ENCODE peak calls at places on chromosomes 4 and X, in nine cellular contexts. P is iris pigment epithelial cell, M is tibial artery, B is neural crest cell, X is GM12865, G is fibroblast of pulmonary artery, R is NCI-H774, J is Daoy, A is kidney glomerular epithelial cell. S is an unnamed sample.

GRCh38 chr4:2062168-2062807 is 3.2 kb downstream of the NAT8L start:
- DNase-seq in P (no peak), M (no peak), B (no peak), X (no peak), G (no peak), R (no peak), J (no peak), A (no peak), S (no peak)

GRCh38 chr4:105140684-105141490 is 5.8 kb upstream of the TET2 start:
- DNase-seq in P (no peak), M (no peak), B (no peak), X (peak), G (peak), R (no peak), J (peak), A (peak), S (no peak)

GRCh38 chr4:7893539-7893938 is 46.1 kb downstream of the AFAP1 start:
- DNase-seq in P (no peak), M (no peak), B (no peak), X (no peak), G (no peak), R (no peak), J (no peak), A (no peak), S (no peak)

GRCh38 chrX:68694429-68695205 is 47.2 kb downstream of the STARD8 start:
- DNase-seq in P (no peak), M (no peak), B (no peak), X (peak), G (peak), R (no peak), J (peak), A (no peak), S (no peak)

GRCh38 chrX:12159799-12160198 is 21.5 kb downstream of the FRMPD4 start:
- DNase-seq in P (no peak), M (no peak), B (no peak), X (no peak), G (no peak), R (no peak), J (no peak), A (no peak), S (no peak)

GRCh38 chr4:186023975-186024374 is 45.0 kb upstream of the TLR3 start:
- DNase-seq in P (no peak), M (no peak), B (no peak), X (no peak), G (no peak), R (no peak), J (no peak), A (no peak), S (no peak)

GRCh38 chrX:154002215-154002719 is 17.4 kb downstream of the IRAK1 start:
- DNase-seq in P (peak), M (peak), B (no peak), X (peak), G (peak), R (peak), J (peak), A (peak), S (no peak)

GRCh38 chr4:169940460-169940859 is 85.7 kb downstream of the MFAP3L start:
- DNase-seq in P (no peak), M (no peak), B (no peak), X (no peak), G (no peak), R (no peak), J (no peak), A (no peak), S (no peak)

GRCh38 chr4:151717909-151718613 is 42.7 kb downstream of the GATB start:
- DNase-seq in P (no peak), M (no peak), B (no peak), X (no peak), G (no peak), R (no peak), J (no peak), A (no peak), S (no peak)

GRCh38 chrX:69107231-69107739 is 58.0 kb downstream of the PJA1 start:
- DNase-seq in P (no peak), M (no peak), B (no peak), X (no peak), G (no peak), R (no peak), J (no peak), A (no peak), S (peak)

GRCh38 chr4:158895797-158896442 is 127.1 kb downstream of the FNIP2 start:
- DNase-seq in P (peak), M (no peak), B (no peak), X (no peak), G (peak), R (no peak), J (no peak), A (peak), S (no peak)

GRCh38 chrX:4932790-4933189 is 1219.3 kb upstream of the PRKX start:
- DNase-seq in P (peak), M (no peak), B (no peak), X (no peak), G (no peak), R (no peak), J (no peak), A (no peak), S (no peak)

GRCh38 chrX:101369687-101370086 is 16.3 kb downstream of the BTK start:
- DNase-seq in P (no peak), M (no peak), B (no peak), X (no peak), G (no peak), R (no peak), J (no peak), A (no peak), S (no peak)

GRCh38 chr4:183264614-183265013 is 55.5 kb downstream of the CLDN22 start:
- DNase-seq in P (peak), M (no peak), B (no peak), X (no peak), G (peak), R (no peak), J (no peak), A (peak), S (no peak)

GRCh38 chr4:16794816-16795445 is 103.5 kb downstream of the LDB2 start:
- DNase-seq in P (peak), M (peak), B (peak), X (peak), G (peak), R (peak), J (peak), A (no peak), S (peak)

GRCh38 chrX:49271341-49271740 is 1.7 kb downstream of the PPP1R3F start:
- DNase-seq in P (no peak), M (no peak), B (no peak), X (no peak), G (no peak), R (no peak), J (no peak), A (no peak), S (no peak)

GRCh38 chrX:110320588-110320987 is 2.7 kb upstream of the AMMECR1 start:
- DNase-seq in P (no peak), M (no peak), B (no peak), X (no peak), G (no peak), R (no peak), J (no peak), A (no peak), S (no peak)

GRCh38 chr4:158896459-158897238 is 127.8 kb downstream of the FNIP2 start:
- DNase-seq in P (peak), M (no peak), B (no peak), X (no peak), G (peak), R (no peak), J (no peak), A (no peak), S (no peak)

GRCh38 chrX:123570011-123570590 is 162.8 kb downstream of the THOC2 start:
- DNase-seq in P (no peak), M (no peak), B (no peak), X (no peak), G (no peak), R (no peak), J (no peak), A (no peak), S (no peak)

GRCh38 chr4:40656221-40656863 is 26.7 kb upstream of the RBM47 start:
- DNase-seq in P (no peak), M (no peak), B (no peak), X (peak), G (no peak), R (no peak), J (no peak), A (no peak), S (no peak)